ENCODE peak calls at places on chromosomes 5 and 9, in nine cellular contexts. L is thoracic aorta; Y is body of pancreas; V is lower leg skin; H is IMR-90; B is CD8-positive, alpha-beta T cell; F is breast epithelium; J is AG04449; Q is GM12865. K is an unnamed sample.

GRCh38 chr9:86176468-86176867 is 77.1 kb upstream of the GOLM1 start:
- DNase-seq in L (no peak), Q (no peak), V (no peak), F (no peak), B (no peak), H (no peak), Y (no peak), J (no peak), K (no peak)

GRCh38 chr9:24614070-24614469 is 68.4 kb upstream of the IZUMO3 start:
- DNase-seq in L (no peak), V (no peak), H (no peak), J (no peak), Q (no peak), B (no peak), Y (no peak), F (no peak), K (no peak)

GRCh38 chr5:138032572-138033274 is at the start of gene FAM13B:
- DNase-seq in F (peak; percentile 76), V (peak; percentile 60), L (peak; percentile 15), J (no peak), Q (peak; percentile 92), B (peak; percentile 60), H (peak; percentile 48), Y (peak; percentile 81), K (no peak)

GRCh38 chr9:78954286-78954685 is 617.5 kb upstream of the TLE4 start:
- DNase-seq in V (no peak), Y (no peak), J (no peak), B (no peak), L (no peak), H (peak; percentile 5), F (no peak), Q (no peak), K (no peak)

GRCh38 chr9:110928604-110929003 is 109.7 kb downstream of the LPAR1 start:
- DNase-seq in L (no peak), V (no peak), Q (no peak), J (no peak), F (no peak), B (no peak), Y (no peak), H (peak; percentile 61), K (no peak)

GRCh38 chr9:96612105-96612965 is 7.3 kb downstream of the CDC14B start:
- DNase-seq in Q (no peak), B (no peak), F (no peak), Y (peak; percentile 74), L (peak; percentile 19), V (peak; percentile 67), J (peak; percentile 73), H (peak; percentile 96), K (peak; percentile 50)

GRCh38 chr5:158064331-158065123 is 205.6 kb upstream of the CLINT1 start:
- DNase-seq in F (no peak), V (no peak), B (no peak), H (no peak), Y (no peak), Q (no peak), J (no peak), L (no peak), K (no peak)

GRCh38 chr5:169354263-169354662 is 53.3 kb upstream of the SLIT3 start:
- DNase-seq in Y (no peak), H (peak; percentile 53), V (no peak), F (no peak), Q (no peak), B (no peak), L (no peak), J (no peak), K (no peak)

GRCh38 chr9:76576344-76576743 is 117.4 kb downstream of the GCNT1 start:
- DNase-seq in H (peak; percentile 66), Q (peak; percentile 68), Y (no peak), B (peak; percentile 10), V (peak; percentile 43), F (no peak), L (no peak), J (peak; percentile 44), K (peak; percentile 44)

GRCh38 chr9:135155396-135155795 is 67.9 kb downstream of the OLFM1 start:
- DNase-seq in L (no peak), J (no peak), H (no peak), Y (no peak), Q (no peak), B (no peak), V (no peak), F (no peak), K (no peak)

GRCh38 chr9:16266648-16267276 is 603.7 kb downstream of the BNC2 start:
- DNase-seq in Y (no peak), J (no peak), L (no peak), B (no peak), F (no peak), Q (no peak), H (no peak), V (no peak), K (no peak)

GRCh38 chr5:161421067-161421466 is 125.5 kb downstream of the GABRB2 start:
- DNase-seq in H (no peak), L (no peak), F (no peak), J (no peak), B (no peak), Y (no peak), V (no peak), Q (no peak), K (no peak)

GRCh38 chr9:72041775-72042194 is 18.6 kb downstream of the C9orf57 start:
- DNase-seq in Y (peak; percentile 43), J (no peak), F (no peak), H (peak; percentile 76), Q (no peak), L (no peak), V (peak; percentile 59), B (no peak), K (peak; percentile 89)

GRCh38 chr9:112820886-112821285 is 69.8 kb downstream of the SLC46A2 start:
- DNase-seq in H (peak; percentile 78), L (no peak), F (no peak), V (no peak), Y (no peak), Q (no peak), B (no peak), J (peak; percentile 57), K (no peak)

GRCh38 chr5:117357886-117358285 is 783.3 kb upstream of the SEMA6A start:
- DNase-seq in Y (no peak), L (no peak), V (no peak), J (no peak), F (no peak), B (no peak), Q (no peak), H (no peak), K (no peak)

GRCh38 chr9:133163559-133164208 is at the start of gene GBGT1:
- DNase-seq in F (no peak), H (no peak), L (no peak), V (peak; percentile 36), J (no peak), Y (peak; percentile 51), Q (no peak), B (no peak), K (no peak)

GRCh38 chr5:57277085-57277484 is 103.2 kb downstream of the GPBP1 start:
- DNase-seq in B (no peak), H (peak; percentile 40), Q (peak; percentile 21), L (no peak), Y (no peak), V (no peak), J (no peak), F (no peak), K (no peak)

GRCh38 chr9:13832451-13832850 is 481.5 kb downstream of the NFIB start:
- DNase-seq in Q (no peak), F (no peak), J (no peak), L (no peak), Y (no peak), V (no peak), H (no peak), B (no peak), K (no peak)

DNA sequence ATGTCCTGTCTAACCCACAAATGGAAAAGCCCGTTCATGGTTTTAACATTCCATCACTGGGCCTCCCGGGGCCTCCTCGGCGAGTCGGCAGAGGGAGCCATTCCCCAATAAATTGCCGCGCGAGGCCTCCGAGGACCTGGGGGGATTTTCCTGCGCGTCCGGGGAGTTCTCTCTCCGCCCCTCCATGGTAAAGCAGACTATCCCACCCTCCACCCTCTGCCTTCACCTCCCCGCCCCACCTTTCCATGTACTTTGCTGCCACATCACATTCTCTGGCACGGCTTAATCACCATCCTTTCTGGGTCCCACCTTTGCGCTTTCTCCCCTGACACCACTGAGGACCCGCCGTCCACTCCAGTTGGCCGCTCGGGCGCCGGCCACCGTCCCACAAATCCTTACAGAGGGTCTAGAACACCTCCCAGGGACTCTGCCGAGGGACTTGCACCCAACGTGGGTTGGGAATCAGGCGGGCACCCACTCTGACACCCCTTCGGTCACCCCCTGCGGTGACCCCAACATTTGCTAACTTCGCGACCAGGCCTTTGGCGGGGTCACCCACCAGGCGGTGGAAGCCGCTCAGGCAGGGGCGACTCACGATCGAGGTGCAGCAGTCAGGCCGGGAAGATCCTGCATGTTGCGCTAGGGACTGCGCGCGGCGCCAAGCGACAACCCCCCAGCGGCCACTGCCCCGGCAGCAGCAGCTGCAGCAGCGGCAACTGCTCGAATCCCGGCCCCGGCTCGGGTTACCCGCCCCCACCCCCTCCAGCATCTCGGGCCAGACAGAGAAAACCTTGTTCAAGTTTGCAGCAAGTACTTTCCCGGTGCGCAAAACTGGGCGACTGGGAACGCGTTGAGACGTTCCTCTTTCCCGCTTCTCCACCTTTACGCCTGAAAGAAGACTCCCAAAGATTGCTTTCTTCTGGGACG is at the start of gene MEGF10:
- DNase-seq in L (no peak), Y (peak; percentile 35), Q (peak; percentile 18), F (no peak), J (no peak), B (no peak), V (no peak), H (peak; percentile 17), K (no peak)
- TF ChIP-seq CTCF in L (peak; percentile 22), Y (peak; percentile 51), Q (peak; percentile 48), F (no peak), J (peak; percentile 77), B (no peak), V (no peak), H (peak; percentile 69), K (peak; percentile 79)

GRCh38 chr5:14167211-14167845 is 24.2 kb downstream of the TRIO start:
- DNase-seq in Y (no peak), L (no peak), V (no peak), F (no peak), Q (peak; percentile 83), B (no peak), J (no peak), H (peak; percentile 70), K (no peak)
- H3K4me3 ChIP-seq in Y (no peak overlapping the region), L (no peak overlapping the region), V (no peak overlapping the region), F (no peak overlapping the region), Q (peak overlapping the region; percentile 73), B (no peak overlapping the region), J (no peak overlapping the region), H (no peak overlapping the region), K (no peak overlapping the region)

DNA sequence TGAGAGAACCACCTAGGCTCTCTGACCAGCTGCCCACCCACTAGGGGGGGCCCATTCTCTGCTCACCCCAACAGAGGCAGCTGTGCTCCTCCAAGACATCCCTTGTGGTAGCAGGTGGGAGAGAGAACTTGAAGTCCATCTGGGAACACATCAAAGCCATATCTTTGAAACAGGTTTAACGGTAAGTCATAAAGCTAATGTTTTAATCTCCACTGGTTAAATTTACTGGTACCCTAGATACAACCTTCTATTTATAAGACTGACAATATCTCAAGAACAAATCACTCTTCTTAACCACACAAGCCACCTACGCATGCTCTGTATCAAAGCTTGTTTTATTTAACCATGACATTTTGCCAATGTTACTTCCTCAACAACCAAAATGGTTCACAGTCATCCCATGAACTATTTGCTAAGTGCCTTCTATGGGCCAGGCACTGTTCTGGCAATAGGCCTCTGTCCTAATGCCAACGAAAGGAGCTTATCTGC is 20.4 kb downstream of the AUH start:
- DNase-seq in B (no peak), V (no peak), Y (peak; percentile 21), Q (no peak), J (no peak), H (no peak), L (no peak), F (no peak), K (no peak)
- TF ChIP-seq CTCF in B (no peak), V (no peak), Y (no peak), Q (no peak), J (no peak), H (no peak), L (no peak), F (no peak), K (no peak)

GRCh38 chr5:91556-92263 is at the start of gene PLEKHG4B:
- DNase-seq in B (no peak), V (no peak), Q (no peak), Y (no peak), J (no peak), L (no peak), F (no peak), H (no peak), K (no peak)
- H3K4me3 ChIP-seq in B (no peak within 1 kb of the TSS), V (peak within 1 kb of the TSS; percentile 11), Q (no peak within 1 kb of the TSS), Y (no peak within 1 kb of the TSS), J (no peak within 1 kb of the TSS), L (peak within 1 kb of the TSS; percentile 61), F (peak within 1 kb of the TSS; percentile 72), H (peak within 1 kb of the TSS; percentile 28), K (peak within 1 kb of the TSS; percentile 36)